ENCODE peak calls at places on chromosomes 4 and X, in four cellular contexts. Z, W, K and L are unnamed samples.

GRCh38 chr4:53314257-53314656 is 51.6 kb downstream of the SCFD2 start:
- DNase-seq in Z (no peak), W (no peak), K (no peak), L (no peak)

GRCh38 chr4:31295081-31295480 is 574.9 kb downstream of the PCDH7 start:
- DNase-seq in Z (no peak), W (no peak), K (no peak), L (no peak)

GRCh38 chr4:16360694-16361262 is 134.5 kb upstream of the TAPT1 start:
- DNase-seq in Z (no peak), W (no peak), K (no peak), L (no peak)

GRCh38 chr4:7398104-7398423 is 36.7 kb downstream of the PSAPL1 start:
- DNase-seq in Z (peak), W (no peak), K (no peak), L (no peak)

GRCh38 chrX:68175569-68175968 is 257.7 kb downstream of the OPHN1 start:
- DNase-seq in Z (no peak), W (no peak), K (no peak), L (no peak)

GRCh38 chr4:150849016-150849415 is 166.1 kb downstream of the LRBA start:
- DNase-seq in Z (no peak), W (no peak), K (no peak), L (no peak)

GRCh38 chr4:88599714-88600113 is 7.4 kb downstream of the HERC3 start:
- DNase-seq in Z (no peak), W (no peak), K (no peak), L (no peak)

GRCh38 chr4:82124365-82124764 is 249.4 kb downstream of the HNRNPD start:
- DNase-seq in Z (no peak), W (no peak), K (no peak), L (no peak)

GRCh38 chr4:24796632-24797031 is 1.3 kb downstream of the SOD3 start:
- DNase-seq in Z (no peak), W (no peak), K (no peak), L (no peak)

GRCh38 chrX:34197946-34198345 is 65.8 kb upstream of the FAM47A start:
- DNase-seq in Z (no peak), W (no peak), K (no peak), L (no peak)

GRCh38 chr4:184292877-184293276 is 75.2 kb upstream of the ENPP6 start:
- DNase-seq in Z (no peak), W (no peak), K (no peak), L (no peak)

GRCh38 chr4:81635747-81636146 is 164.0 kb upstream of the RASGEF1B start:
- DNase-seq in Z (no peak), W (peak), K (no peak), L (no peak)

GRCh38 chr4:153731239-153731638 is 28.6 kb downstream of the RNF175 start:
- DNase-seq in Z (no peak), W (no peak), K (no peak), L (no peak)

GRCh38 chrX:49155243-49155899 is 7.2 kb upstream of the MAGIX start:
- DNase-seq in Z (peak), W (no peak), K (no peak), L (peak)

GRCh38 chrX:1165535-1166196 is 46.8 kb downstream of the CRLF2 start:
- DNase-seq in Z (peak), W (no peak), K (no peak), L (no peak)

GRCh38 chrX:153887385-153887784 is 1.4 kb upstream of the L1CAM start:
- DNase-seq in Z (no peak), W (no peak), K (no peak), L (no peak)

GRCh38 chr4:158873795-158874359 is 105.1 kb downstream of the FNIP2 start:
- DNase-seq in Z (no peak), W (no peak), K (peak), L (no peak)

GRCh38 chr4:26507286-26507685 is 17.0 kb upstream of the CCKAR start:
- DNase-seq in Z (no peak), W (no peak), K (no peak), L (no peak)

GRCh38 chr4:3256230-3257124 is 7.5 kb downstream of the MSANTD1 start:
- DNase-seq in Z (peak), W (no peak), K (no peak), L (no peak)

GRCh38 chr4:185104733-185105132 is 38.3 kb upstream of the SLC25A4 start:
- DNase-seq in Z (no peak), W (no peak), K (no peak), L (no peak)

GRCh38 chr4:152289963-152290362 is 245.9 kb downstream of the FBXW7 start:
- DNase-seq in Z (no peak), W (no peak), K (no peak), L (no peak)

GRCh38 chr4:128810331-128810870 is 901 bp downstream of the JADE1 start:
- DNase-seq in Z (no peak), W (no peak), K (peak), L (no peak)

GRCh38 chr4:60780874-60781273 is 419.3 kb upstream of the ADGRL3 start:
- DNase-seq in Z (no peak), W (no peak), K (no peak), L (no peak)

GRCh38 chr4:159925770-159926169 is 822.9 kb downstream of the RAPGEF2 start:
- DNase-seq in Z (no peak), W (no peak), K (no peak), L (no peak)

GRCh38 chr4:110275871-110276270 is 77.5 kb upstream of the ELOVL6 start:
- DNase-seq in Z (no peak), W (no peak), K (no peak), L (no peak)

GRCh38 chr4:62457356-62457755 is 1257.2 kb downstream of the ADGRL3 start:
- DNase-seq in Z (no peak), W (no peak), K (no peak), L (no peak)

GRCh38 chr4:7353046-7353790 is 81.5 kb downstream of the PSAPL1 start:
- DNase-seq in Z (no peak), W (no peak), K (no peak), L (no peak)

GRCh38 chrX:135200297-135200696 is 29.1 kb upstream of the CT55 start:
- DNase-seq in Z (no peak), W (no peak), K (no peak), L (no peak)

GRCh38 chrX:47446431-47446830 is 36.6 kb downstream of the ZNF41 start:
- DNase-seq in Z (no peak), W (no peak), K (no peak), L (peak)

GRCh38 chr4:172073590-172073989 is 260.4 kb downstream of the GALNTL6 start:
- DNase-seq in Z (no peak), W (no peak), K (no peak), L (no peak)

GRCh38 chr4:791866-792630 is 33.9 kb downstream of the CPLX1 start:
- DNase-seq in Z (no peak), W (no peak), K (no peak), L (no peak)

GRCh38 chr4:151692821-151693504 is 67.8 kb downstream of the GATB start:
- DNase-seq in Z (no peak), W (no peak), K (no peak), L (no peak)

GRCh38 chr4:74654230-74654681 is 140.1 kb downstream of the BTC start:
- DNase-seq in Z (no peak), W (peak), K (peak), L (no peak)

GRCh38 chrX:73992019-73992418 is 312.0 kb upstream of the ZCCHC13 start:
- DNase-seq in Z (no peak), W (no peak), K (no peak), L (no peak)

GRCh38 chr4:98469776-98470175 is 188.6 kb downstream of the TSPAN5 start:
- DNase-seq in Z (no peak), W (no peak), K (no peak), L (no peak)
- TF ChIP-seq SUZ12 in Z (no peak), W (no peak), K (no peak), L (no peak)

GRCh38 chr4:83561381-83561780 is 25.5 kb downstream of the GPAT3 start:
- DNase-seq in Z (no peak), W (no peak), K (peak), L (no peak)
- TF ChIP-seq ZNF274 in Z (no peak), W (no peak), K (no peak), L (no peak)

GRCh38 chrX:66074920-66075879 is 35.3 kb upstream of the VSIG4 start:
- DNase-seq in Z (no peak), W (peak), K (no peak), L (no peak)
- TF ChIP-seq SUZ12 in Z (no peak), W (no peak), K (no peak), L (no peak)

GRCh38 chr4:183107891-183108459 is 8.9 kb downstream of the WWC2 start:
- DNase-seq in Z (no peak), W (no peak), K (no peak), L (no peak)
- TF ChIP-seq ZNF274 in Z (no peak), W (no peak), K (no peak), L (no peak)

DNA sequence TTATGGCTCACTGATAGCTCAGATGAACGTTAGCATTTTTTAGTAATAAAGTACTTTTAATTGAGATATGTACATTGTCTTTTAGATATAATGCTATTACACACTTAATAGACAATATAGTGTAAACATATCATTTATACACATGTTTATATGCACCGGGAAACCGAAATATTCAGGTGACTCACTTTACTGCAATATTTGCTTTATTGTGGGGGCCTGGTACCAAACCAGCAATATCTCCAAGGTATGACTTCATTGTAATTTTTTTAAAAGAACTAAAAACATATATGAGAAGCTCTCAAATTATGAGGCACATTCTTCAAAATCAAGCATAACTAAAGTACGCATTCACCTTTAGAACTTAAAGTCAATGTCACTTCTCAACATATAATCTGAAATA is 231.2 kb upstream of the SLC7A11 start:
- DNase-seq in Z (no peak), W (no peak), K (no peak), L (no peak)
- TF ChIP-seq SUZ12 in Z (no peak), W (no peak), K (no peak), L (no peak)

GRCh38 chr4:47816748-47817147 is 21.1 kb downstream of the CORIN start:
- DNase-seq in Z (no peak), W (no peak), K (no peak), L (no peak)
- TF ChIP-seq ZNF274 in Z (no peak), W (no peak), K (no peak), L (no peak)